ENCODE peak calls at places on chromosomes 16 and 17, in four cellular contexts. E is GM12878, N is H1, M is NT2/D1. V is an unnamed sample.
A peak's percentile ranks its signal among the peaks of the same experiment; 100 is the strongest.

GRCh38 chr17:17693955-17694228 is 12.6 kb downstream of the RAI1 start:
- DNase-seq in E (no peak), N (no peak), M (no peak), V (no peak)

GRCh38 chr17:73513426-73513825 is 130.8 kb downstream of the SDK2 start:
- DNase-seq in E (no peak), N (no peak), M (no peak), V (no peak)

GRCh38 chr17:66610734-66611133 is 224.2 kb upstream of the CACNG5 start:
- DNase-seq in E (no peak), N (no peak), M (no peak), V (peak; percentile 14)

GRCh38 chr17:47957591-47958490 is at the start of gene PRR15L:
- DNase-seq in E (no peak), N (no peak), M (no peak), V (no peak)

GRCh38 chr17:77391668-77392375 is 251.1 kb downstream of the SEC14L1 start:
- DNase-seq in E (no peak), N (peak; percentile 31), M (no peak), V (no peak)

GRCh38 chr17:61571624-61572023 is 19.4 kb downstream of the NACA2 start:
- DNase-seq in E (no peak), N (no peak), M (no peak), V (no peak)

GRCh38 chr16:29649560-29650494 is 13.2 kb upstream of the SPN start:
- DNase-seq in E (no peak), N (no peak), M (no peak), V (no peak)

GRCh38 chr17:19760781-19761180 is 12.7 kb upstream of the ALDH3A1 start:
- DNase-seq in E (no peak), N (no peak), M (no peak), V (no peak)

GRCh38 chr16:48081656-48082055 is 74.1 kb downstream of the ABCC12 start:
- DNase-seq in E (no peak), N (no peak), M (no peak), V (no peak)

GRCh38 chr17:64603987-64604386 is 58.1 kb downstream of the SMURF2 start:
- DNase-seq in E (no peak), N (no peak), M (no peak), V (peak; percentile 26)

GRCh38 chr16:26599786-26600107 is 467.0 kb upstream of the C16orf82 start:
- DNase-seq in E (no peak), N (no peak), M (no peak), V (no peak)

GRCh38 chr17:81570896-81571453 is 18.8 kb upstream of the FAAP100 start:
- DNase-seq in E (no peak), N (no peak), M (no peak), V (no peak)

GRCh38 chr16:67860589-67861398 is 12.1 kb upstream of the EDC4 start:
- DNase-seq in E (no peak), N (no peak), M (no peak), V (no peak)

GRCh38 chr16:3846595-3847091 is 33.9 kb downstream of the CREBBP start:
- DNase-seq in E (no peak), N (no peak), M (no peak), V (no peak)
- H3K4me1 ChIP-seq in E (peaks cover 5% of the 10 kb centered on the region), N (peaks cover 2% of the 10 kb centered on the region), M (peaks cover 10% of the 10 kb centered on the region), V (no peaks in the 10 kb centered on the region)

DNA sequence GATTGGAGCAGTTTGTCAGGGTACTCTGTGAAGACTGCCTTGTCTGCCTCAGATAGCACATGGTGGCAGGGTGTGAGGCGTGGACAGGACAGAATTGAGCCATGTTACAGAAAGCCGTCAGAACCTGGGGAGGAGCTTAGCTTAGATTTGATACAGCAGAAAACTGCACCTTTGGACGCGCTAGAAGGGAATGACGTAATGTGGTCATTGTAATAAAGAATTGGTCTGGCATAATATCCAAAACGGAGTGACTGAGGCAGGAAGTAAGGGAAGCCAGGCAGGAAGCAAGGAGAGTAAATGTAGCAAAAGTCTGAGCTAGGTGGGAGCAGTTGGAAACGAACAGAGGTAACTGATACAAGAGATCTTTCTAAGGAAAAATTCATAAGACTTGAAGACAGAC is 140.2 kb downstream of the CYB561 start:
- DNase-seq in E (no peak), N (no peak), M (no peak), V (no peak)
- TF ChIP-seq SUZ12 in E (no peak), N (no peak), M (no peak), V (no peak)

GRCh38 chr16:88772871-88773811 is 11.9 kb downstream of the PIEZO1 start:
- DNase-seq in E (no peak), N (no peak), M (no peak), V (no peak)
- H3K4me1 ChIP-seq in E (peaks cover 18% of the 10 kb centered on the region), N (peaks cover 48% of the 10 kb centered on the region), M (peaks cover 64% of the 10 kb centered on the region), V (peaks cover 36% of the 10 kb centered on the region)

DNA sequence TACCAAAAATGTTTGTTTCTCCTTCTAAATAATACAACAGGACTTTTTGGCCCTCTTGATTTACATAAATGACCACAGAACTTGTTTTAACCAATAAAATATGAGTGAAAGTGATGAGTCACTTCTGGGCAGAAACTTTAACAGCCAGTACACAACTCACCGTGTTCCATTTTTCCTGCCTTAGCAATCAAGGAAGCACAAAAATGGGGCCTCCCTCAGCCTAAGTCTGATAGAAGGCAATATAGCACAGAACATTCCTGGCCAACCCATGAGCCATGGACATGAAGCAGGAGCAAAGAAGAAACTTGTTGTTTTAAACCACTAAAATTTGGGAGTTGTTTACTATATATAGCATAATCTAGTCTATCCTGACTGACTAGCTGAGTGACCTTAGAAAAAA is 61.1 kb upstream of the MTMR4 start:
- DNase-seq in E (no peak), N (no peak), M (no peak), V (no peak)
- TF ChIP-seq SUZ12 in E (no peak), N (no peak), M (no peak), V (no peak)

GRCh38 chr16:11797166-11797956 is at the start of gene ZC3H7A:
- DNase-seq in E (peak; percentile 82), N (peak; percentile 90), M (peak; percentile 98), V (peak; percentile 98)

GRCh38 chr16:11799509-11800384 is 2.7 kb upstream of the ZC3H7A start:
- DNase-seq in E (no peak), N (no peak), M (no peak), V (no peak)

GRCh38 chr16:11796227-11797165 is 562 bp downstream of the ZC3H7A start:
- DNase-seq in E (no peak), N (no peak), M (no peak), V (peak; percentile 60)

GRCh38 chr16:11799017-11799381 is 1.9 kb upstream of the ZC3H7A start:
- DNase-seq in E (no peak), N (no peak), M (no peak), V (no peak)

GRCh38 chr16:11797957-11798299 is 870 bp upstream of the ZC3H7A start:
- DNase-seq in E (no peak), N (no peak), M (no peak), V (no peak)
- H3K4me1 ChIP-seq in E (peaks cover 25% of the 10 kb centered on the region), N (no peaks in the 10 kb centered on the region), M (no peaks in the 10 kb centered on the region), V (peaks cover 73% of the 10 kb centered on the region)

GRCh38 chr17:49590874-49591273 is 15.2 kb downstream of the NXPH3 start:
- DNase-seq in E (no peak), N (no peak), M (no peak), V (no peak)

GRCh38 chr17:49587366-49588073 is 11.8 kb downstream of the NXPH3 start:
- DNase-seq in E (no peak), N (no peak), M (no peak), V (no peak)

GRCh38 chr17:49589556-49589885 is 13.8 kb downstream of the NXPH3 start:
- DNase-seq in E (no peak), N (no peak), M (no peak), V (no peak)

GRCh38 chr17:49588312-49588711 is 12.6 kb downstream of the NXPH3 start:
- DNase-seq in E (no peak), N (no peak), M (no peak), V (no peak)

GRCh38 chr17:49588726-49589555 is 13.3 kb downstream of the NXPH3 start:
- DNase-seq in E (no peak), N (no peak), M (no peak), V (no peak)
- TF ChIP-seq SUZ12 in E (no peak), N (no peak), M (no peak), V (no peak)

DNA sequence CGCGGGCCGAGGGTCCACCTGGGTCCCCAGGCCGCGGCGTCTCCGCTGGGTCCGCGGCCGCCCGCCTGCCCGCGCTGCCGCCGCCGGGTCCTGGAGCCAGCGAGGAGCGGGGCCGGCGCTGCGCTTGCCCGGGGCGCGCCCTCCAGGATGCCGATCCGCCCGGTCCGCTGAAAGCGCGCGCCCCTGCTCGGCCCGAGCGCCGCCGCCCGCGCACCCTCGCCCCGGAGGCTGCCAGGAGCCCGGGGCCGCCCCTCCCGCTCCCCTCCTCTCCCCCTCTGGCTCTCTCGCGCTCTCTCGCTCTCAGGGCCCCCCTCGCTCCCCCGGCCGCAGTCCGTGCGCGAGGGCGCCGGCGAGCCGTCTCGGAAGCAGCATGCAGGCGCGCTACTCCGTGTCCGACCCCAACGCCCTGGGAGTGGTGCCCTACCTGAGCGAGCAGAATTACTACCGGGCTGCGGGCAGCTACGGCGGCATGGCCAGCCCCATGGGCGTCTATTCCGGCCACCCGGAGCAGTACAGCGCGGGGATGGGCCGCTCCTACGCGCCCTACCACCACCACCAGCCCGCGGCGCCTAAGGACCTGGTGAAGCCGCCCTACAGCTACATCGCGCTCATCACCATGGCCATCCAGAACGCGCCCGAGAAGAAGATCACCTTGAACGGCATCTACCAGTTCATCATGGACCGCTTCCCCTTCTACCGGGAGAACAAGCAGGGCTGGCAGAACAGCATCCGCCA is 504 bp downstream of the FOXC2 start:
- DNase-seq in E (no peak), N (no peak), M (no peak), V (no peak)
- H3K4me1 ChIP-seq in E (no peaks in the 10 kb centered on the region), N (peaks cover 28% of the 10 kb centered on the region), M (peaks cover 12% of the 10 kb centered on the region), V (no peaks in the 10 kb centered on the region)